ENCODE peak calls at places on chromosomes 7 and 10, in eight cellular contexts. One of them, this sample, is unnamed.

GRCh38 chr7:107989618-107990373 is 13.2 kb downstream of the LAMB1 start:
- DNase-seq in astrocyte of the cerebellum: no peak
- DNase-seq in posterior cingulate gyrus: no peak
- DNase-seq in neural progenitor cell: no peak
- DNase-seq in GM12865: no peak
- DNase-seq in dermis blood vessel endothelial cell: peak
- DNase-seq in mucosa of descending colon: no peak
- DNase-seq in IMR-90: peak
- DNase-seq in this sample: no peak

GRCh38 chr10:120477723-120478270 is 20.8 kb downstream of the PLPP4 start:
- DNase-seq in astrocyte of the cerebellum: no peak
- DNase-seq in mucosa of descending colon: no peak
- DNase-seq in IMR-90: no peak
- DNase-seq in dermis blood vessel endothelial cell: no peak
- DNase-seq in posterior cingulate gyrus: no peak
- DNase-seq in GM12865: no peak
- DNase-seq in neural progenitor cell: no peak
- DNase-seq in this sample: no peak

GRCh38 chr7:87534072-87534471 is 58.6 kb upstream of the ABCB4 start:
- DNase-seq in astrocyte of the cerebellum: no peak
- DNase-seq in GM12865: no peak
- DNase-seq in mucosa of descending colon: no peak
- DNase-seq in posterior cingulate gyrus: no peak
- DNase-seq in dermis blood vessel endothelial cell: no peak
- DNase-seq in neural progenitor cell: no peak
- DNase-seq in IMR-90: no peak
- DNase-seq in this sample: no peak

GRCh38 chr7:36416251-36416650 is 26.6 kb downstream of the ANLN start:
- DNase-seq in dermis blood vessel endothelial cell: no peak
- DNase-seq in neural progenitor cell: no peak
- DNase-seq in mucosa of descending colon: no peak
- DNase-seq in astrocyte of the cerebellum: no peak
- DNase-seq in GM12865: no peak
- DNase-seq in posterior cingulate gyrus: no peak
- DNase-seq in IMR-90: no peak
- DNase-seq in this sample: no peak

GRCh38 chr7:101594790-101595189 is 34.3 kb downstream of the MYL10 start:
- DNase-seq in IMR-90: no peak
- DNase-seq in posterior cingulate gyrus: no peak
- DNase-seq in dermis blood vessel endothelial cell: no peak
- DNase-seq in mucosa of descending colon: no peak
- DNase-seq in GM12865: no peak
- DNase-seq in astrocyte of the cerebellum: no peak
- DNase-seq in neural progenitor cell: no peak
- DNase-seq in this sample: no peak

GRCh38 chr10:86106616-86107015 is 260.0 kb downstream of the GRID1 start:
- DNase-seq in dermis blood vessel endothelial cell: no peak
- DNase-seq in IMR-90: no peak
- DNase-seq in GM12865: no peak
- DNase-seq in mucosa of descending colon: no peak
- DNase-seq in astrocyte of the cerebellum: no peak
- DNase-seq in neural progenitor cell: no peak
- DNase-seq in posterior cingulate gyrus: no peak
- DNase-seq in this sample: no peak

GRCh38 chr7:158110661-158111555 is 476.7 kb downstream of the PTPRN2 start:
- DNase-seq in dermis blood vessel endothelial cell: no peak
- DNase-seq in astrocyte of the cerebellum: no peak
- DNase-seq in GM12865: no peak
- DNase-seq in IMR-90: no peak
- DNase-seq in mucosa of descending colon: no peak
- DNase-seq in posterior cingulate gyrus: no peak
- DNase-seq in neural progenitor cell: peak
- DNase-seq in this sample: no peak

GRCh38 chr7:101626069-101626671 is 2.9 kb downstream of the MYL10 start:
- DNase-seq in neural progenitor cell: no peak
- DNase-seq in GM12865: no peak
- DNase-seq in IMR-90: no peak
- DNase-seq in mucosa of descending colon: no peak
- DNase-seq in posterior cingulate gyrus: no peak
- DNase-seq in astrocyte of the cerebellum: no peak
- DNase-seq in dermis blood vessel endothelial cell: no peak
- DNase-seq in this sample: no peak

GRCh38 chr10:101032637-101033201 is 1.7 kb downstream of the SFXN3 start:
- DNase-seq in neural progenitor cell: peak
- DNase-seq in GM12865: no peak
- DNase-seq in dermis blood vessel endothelial cell: peak
- DNase-seq in mucosa of descending colon: no peak
- DNase-seq in IMR-90: peak
- DNase-seq in posterior cingulate gyrus: peak
- DNase-seq in astrocyte of the cerebellum: peak
- DNase-seq in this sample: no peak

GRCh38 chr7:135150072-135150782 is 2.4 kb downstream of the TMEM140 start:
- DNase-seq in posterior cingulate gyrus: no peak
- DNase-seq in mucosa of descending colon: no peak
- DNase-seq in IMR-90: no peak
- DNase-seq in dermis blood vessel endothelial cell: no peak
- DNase-seq in GM12865: no peak
- DNase-seq in astrocyte of the cerebellum: no peak
- DNase-seq in neural progenitor cell: no peak
- DNase-seq in this sample: no peak